ENCODE peak calls at places on chromosomes 16 and 17, in seven cellular contexts. One of them, this sample, is unnamed.

GRCh38 chr17:64781394-64781793 is 119.3 kb upstream of the SMURF2 start:
- DNase-seq in K562: no peak
- DNase-seq in GM12878: no peak
- DNase-seq in H1: peak
- DNase-seq in HepG2: no peak
- DNase-seq in SK-N-SH: peak
- DNase-seq in GM12891: peak
- DNase-seq in this sample: no peak

GRCh38 chr17:65660947-65661346 is 99.5 kb upstream of the AXIN2 start:
- DNase-seq in K562: peak
- DNase-seq in GM12878: no peak
- DNase-seq in H1: no peak
- DNase-seq in HepG2: no peak
- DNase-seq in SK-N-SH: no peak
- DNase-seq in GM12891: no peak
- DNase-seq in this sample: no peak

GRCh38 chr16:14510581-14510938 is 119.5 kb downstream of the PARN start:
- DNase-seq in K562: no peak
- DNase-seq in GM12878: no peak
- DNase-seq in H1: no peak
- DNase-seq in HepG2: no peak
- DNase-seq in SK-N-SH: no peak
- DNase-seq in GM12891: no peak
- DNase-seq in this sample: no peak

GRCh38 chr17:72576289-72576759 is 455.5 kb downstream of the SOX9 start:
- DNase-seq in K562: no peak
- DNase-seq in GM12878: no peak
- DNase-seq in H1: no peak
- DNase-seq in HepG2: peak
- DNase-seq in SK-N-SH: no peak
- DNase-seq in GM12891: no peak
- DNase-seq in this sample: no peak

GRCh38 chr17:39863918-39864746 is at the start of gene IKZF3:
- DNase-seq in K562: peak
- DNase-seq in GM12878: no peak
- DNase-seq in H1: peak
- DNase-seq in HepG2: peak
- DNase-seq in SK-N-SH: peak
- DNase-seq in GM12891: no peak
- DNase-seq in this sample: peak

GRCh38 chr17:63041722-63042121 is 75.7 kb downstream of the TANC2 start:
- DNase-seq in K562: no peak
- DNase-seq in GM12878: no peak
- DNase-seq in H1: no peak
- DNase-seq in HepG2: no peak
- DNase-seq in SK-N-SH: no peak
- DNase-seq in GM12891: no peak
- DNase-seq in this sample: no peak

GRCh38 chr16:46763147-46763546 is 15.0 kb upstream of the MYLK3 start:
- DNase-seq in K562: no peak
- DNase-seq in GM12878: no peak
- DNase-seq in H1: no peak
- DNase-seq in HepG2: no peak
- DNase-seq in SK-N-SH: no peak
- DNase-seq in GM12891: no peak
- DNase-seq in this sample: no peak

GRCh38 chr16:58499615-58500328 is at the start of gene NDRG4:
- DNase-seq in K562: peak
- DNase-seq in GM12878: no peak
- DNase-seq in H1: peak
- DNase-seq in HepG2: peak
- DNase-seq in SK-N-SH: peak
- DNase-seq in GM12891: no peak
- DNase-seq in this sample: peak

GRCh38 chr17:35286120-35286781 is 43.4 kb downstream of the SLFN5 start:
- DNase-seq in K562: no peak
- DNase-seq in GM12878: peak
- DNase-seq in H1: no peak
- DNase-seq in HepG2: no peak
- DNase-seq in SK-N-SH: no peak
- DNase-seq in GM12891: no peak
- DNase-seq in this sample: no peak

GRCh38 chr16:85527767-85528297 is 85.3 kb upstream of the GSE1 start:
- DNase-seq in K562: no peak
- DNase-seq in GM12878: no peak
- DNase-seq in H1: no peak
- DNase-seq in HepG2: no peak
- DNase-seq in SK-N-SH: no peak
- DNase-seq in GM12891: no peak
- DNase-seq in this sample: no peak

GRCh38 chr17:28612936-28613872 is 781 bp downstream of the RSKR start:
- DNase-seq in K562: peak
- DNase-seq in GM12878: no peak
- DNase-seq in H1: peak
- DNase-seq in HepG2: peak
- DNase-seq in SK-N-SH: peak
- DNase-seq in GM12891: no peak
- DNase-seq in this sample: no peak

GRCh38 chr16:15764112-15764511 is 92.7 kb downstream of the MYH11 start:
- DNase-seq in K562: no peak
- DNase-seq in GM12878: no peak
- DNase-seq in H1: no peak
- DNase-seq in HepG2: no peak
- DNase-seq in SK-N-SH: no peak
- DNase-seq in GM12891: no peak
- DNase-seq in this sample: no peak

GRCh38 chr17:69058165-69058564 is 2.6 kb downstream of the ABCA9 start:
- DNase-seq in K562: no peak
- DNase-seq in GM12878: no peak
- DNase-seq in H1: no peak
- DNase-seq in HepG2: peak
- DNase-seq in SK-N-SH: no peak
- DNase-seq in GM12891: no peak
- DNase-seq in this sample: no peak

GRCh38 chr17:38430316-38430715 is 2.1 kb downstream of the ARHGAP23 start:
- DNase-seq in K562: no peak
- DNase-seq in GM12878: no peak
- DNase-seq in H1: no peak
- DNase-seq in HepG2: no peak
- DNase-seq in SK-N-SH: no peak
- DNase-seq in GM12891: no peak
- DNase-seq in this sample: no peak

GRCh38 chr16:21590791-21591190 is 8.6 kb upstream of the METTL9 start:
- DNase-seq in K562: no peak
- DNase-seq in GM12878: no peak
- DNase-seq in H1: no peak
- DNase-seq in HepG2: no peak
- DNase-seq in SK-N-SH: no peak
- DNase-seq in GM12891: no peak
- DNase-seq in this sample: no peak

GRCh38 chr17:4580291-4580690 is 4.0 kb upstream of the SMTNL2 start:
- DNase-seq in K562: no peak
- DNase-seq in GM12878: no peak
- DNase-seq in H1: no peak
- DNase-seq in HepG2: no peak
- DNase-seq in SK-N-SH: no peak
- DNase-seq in GM12891: no peak
- DNase-seq in this sample: no peak

DNA sequence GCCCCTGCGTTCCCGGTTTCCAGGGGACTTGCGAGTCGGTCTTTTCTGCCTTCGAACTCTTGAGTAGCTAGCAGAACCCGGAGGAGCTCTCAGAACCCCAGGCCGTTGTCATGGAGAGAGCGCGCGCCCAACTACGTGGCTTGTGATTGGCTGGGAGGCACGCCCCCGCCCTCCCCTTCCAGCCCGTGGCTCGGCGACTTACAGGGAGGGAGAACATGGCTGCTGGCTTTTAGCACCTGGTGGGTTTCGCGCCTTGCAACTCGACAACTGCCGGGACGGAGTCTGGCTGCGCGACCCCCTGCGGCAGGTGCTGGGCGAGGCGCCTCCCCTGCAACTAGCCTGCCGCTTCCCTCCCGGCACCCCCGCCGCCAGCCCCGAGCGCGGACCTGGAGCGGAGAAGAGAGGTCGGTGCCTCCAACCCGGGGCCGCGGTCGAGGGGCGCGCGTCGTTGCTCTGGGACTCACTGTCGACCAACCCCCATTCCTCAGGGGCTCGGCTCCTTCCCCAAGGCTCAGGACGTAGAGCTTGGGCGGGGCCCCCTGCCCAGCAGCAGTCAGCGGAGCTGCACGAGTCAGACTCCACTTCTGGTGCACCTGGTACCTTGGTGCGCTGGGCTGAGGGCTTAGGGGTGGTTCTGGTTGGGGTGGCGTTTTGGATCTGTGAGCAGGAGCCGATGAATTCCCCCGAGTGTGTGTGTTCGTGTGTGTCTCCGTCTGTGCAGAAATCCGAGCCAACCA is 9.0 kb upstream of the ZFP90 start:
- DNase-seq in K562: peak
- DNase-seq in GM12878: peak
- DNase-seq in H1: peak
- DNase-seq in HepG2: peak
- DNase-seq in SK-N-SH: peak
- DNase-seq in GM12891: peak
- DNase-seq in this sample: peak
- TF ChIP-seq POLR2AphosphoS5 in K562: no peak
- TF ChIP-seq POLR2AphosphoS5 in GM12878: peak
- TF ChIP-seq POLR2AphosphoS5 in H1: peak
- TF ChIP-seq POLR2AphosphoS5 in HepG2: peak
- TF ChIP-seq POLR2AphosphoS5 in SK-N-SH: peak
- TF ChIP-seq POLR2AphosphoS5 in GM12891: no peak
- TF ChIP-seq POLR2AphosphoS5 in this sample: peak

GRCh38 chr16:86714166-86714565 is 135.8 kb downstream of the FOXL1 start:
- DNase-seq in K562: no peak
- DNase-seq in GM12878: no peak
- DNase-seq in H1: no peak
- DNase-seq in HepG2: no peak
- DNase-seq in SK-N-SH: no peak
- DNase-seq in GM12891: no peak
- DNase-seq in this sample: no peak
- TF ChIP-seq TAF1 in K562: no peak
- TF ChIP-seq TAF1 in GM12878: no peak
- TF ChIP-seq TAF1 in H1: no peak
- TF ChIP-seq TAF1 in HepG2: no peak
- TF ChIP-seq TAF1 in SK-N-SH: no peak
- TF ChIP-seq TAF1 in GM12891: no peak
- TF ChIP-seq TAF1 in this sample: no peak

GRCh38 chr16:87831421-87832136 is 37.7 kb downstream of the SLC7A5 start:
- DNase-seq in K562: no peak
- DNase-seq in GM12878: no peak
- DNase-seq in H1: no peak
- DNase-seq in HepG2: no peak
- DNase-seq in SK-N-SH: no peak
- DNase-seq in GM12891: no peak
- DNase-seq in this sample: no peak
- TF ChIP-seq POLR2AphosphoS5 in K562: no peak
- TF ChIP-seq POLR2AphosphoS5 in GM12878: peak
- TF ChIP-seq POLR2AphosphoS5 in H1: no peak
- TF ChIP-seq POLR2AphosphoS5 in HepG2: no peak
- TF ChIP-seq POLR2AphosphoS5 in SK-N-SH: no peak
- TF ChIP-seq POLR2AphosphoS5 in GM12891: no peak
- TF ChIP-seq POLR2AphosphoS5 in this sample: no peak

GRCh38 chr16:89759742-89760366 is 38.5 kb downstream of the ZNF276 start:
- DNase-seq in K562: no peak
- DNase-seq in GM12878: no peak
- DNase-seq in H1: no peak
- DNase-seq in HepG2: no peak
- DNase-seq in SK-N-SH: no peak
- DNase-seq in GM12891: no peak
- DNase-seq in this sample: no peak
- TF ChIP-seq TAF1 in K562: no peak
- TF ChIP-seq TAF1 in GM12878: no peak
- TF ChIP-seq TAF1 in H1: no peak
- TF ChIP-seq TAF1 in HepG2: no peak
- TF ChIP-seq TAF1 in SK-N-SH: no peak
- TF ChIP-seq TAF1 in GM12891: no peak
- TF ChIP-seq TAF1 in this sample: no peak

GRCh38 chr17:77141846-77142449 is 1.2 kb downstream of the SEC14L1 start:
- DNase-seq in K562: no peak
- DNase-seq in GM12878: no peak
- DNase-seq in H1: no peak
- DNase-seq in HepG2: no peak
- DNase-seq in SK-N-SH: no peak
- DNase-seq in GM12891: no peak
- DNase-seq in this sample: no peak

GRCh38 chr17:77140166-77140877 is 447 bp upstream of the SEC14L1 start:
- DNase-seq in K562: peak
- DNase-seq in GM12878: peak
- DNase-seq in H1: peak
- DNase-seq in HepG2: peak
- DNase-seq in SK-N-SH: peak
- DNase-seq in GM12891: peak
- DNase-seq in this sample: peak

GRCh38 chr17:77142689-77143088 is 1.9 kb downstream of the SEC14L1 start:
- DNase-seq in K562: no peak
- DNase-seq in GM12878: no peak
- DNase-seq in H1: no peak
- DNase-seq in HepG2: no peak
- DNase-seq in SK-N-SH: no peak
- DNase-seq in GM12891: no peak
- DNase-seq in this sample: no peak

GRCh38 chr17:77143306-77143705 is 2.5 kb downstream of the SEC14L1 start:
- DNase-seq in K562: no peak
- DNase-seq in GM12878: no peak
- DNase-seq in H1: no peak
- DNase-seq in HepG2: no peak
- DNase-seq in SK-N-SH: no peak
- DNase-seq in GM12891: no peak
- DNase-seq in this sample: no peak

GRCh38 chr17:77140878-77141767 is at the start of gene SEC14L1:
- DNase-seq in K562: peak
- DNase-seq in GM12878: no peak
- DNase-seq in H1: peak
- DNase-seq in HepG2: peak
- DNase-seq in SK-N-SH: peak
- DNase-seq in GM12891: no peak
- DNase-seq in this sample: no peak
- TF ChIP-seq POLR2AphosphoS5 in K562: no peak
- TF ChIP-seq POLR2AphosphoS5 in GM12878: no peak
- TF ChIP-seq POLR2AphosphoS5 in H1: no peak
- TF ChIP-seq POLR2AphosphoS5 in HepG2: no peak
- TF ChIP-seq POLR2AphosphoS5 in SK-N-SH: no peak
- TF ChIP-seq POLR2AphosphoS5 in GM12891: no peak
- TF ChIP-seq POLR2AphosphoS5 in this sample: no peak